ENCODE peak calls at places on chromosomes 13 and 19, in eight cellular contexts. O, X, G, P, E, A, W and N are unnamed samples.

GRCh38 chr13:34772206-34772605 is 169.9 kb upstream of the NBEA start:
- DNase-seq in A (no peak), X (no peak), P (no peak), E (no peak), O (no peak), W (no peak), G (no peak), N (no peak)

GRCh38 chr19:30799854-30800755 is 427.9 kb downstream of the ZNF536 start:
- DNase-seq in X (peak; percentile 83), W (no peak), G (peak; percentile 59), O (peak; percentile 75), P (peak; percentile 62), A (no peak), E (no peak), N (no peak)

GRCh38 chr13:92716749-92717148 is 509.9 kb upstream of the GPC6 start:
- DNase-seq in W (no peak), A (no peak), X (no peak), G (peak; percentile 39), P (no peak), O (no peak), E (peak; percentile 19), N (no peak)

GRCh38 chr19:33374406-33374703 is 846 bp downstream of the CEBPG start:
- DNase-seq in W (no peak), P (no peak), G (peak; percentile 65), A (no peak), E (peak; percentile 27), O (no peak), X (no peak), N (no peak)

GRCh38 chr19:2426661-2427322 is 594 bp downstream of the TIMM13 start:
- DNase-seq in A (no peak), P (peak; percentile 65), E (peak; percentile 14), O (peak; percentile 60), W (peak; percentile 40), G (peak; percentile 60), X (peak; percentile 39), N (no peak)

GRCh38 chr19:39474139-39474620 is 6.5 kb upstream of the TIMM50 start:
- DNase-seq in X (peak; percentile 89), W (peak; percentile 49), A (peak; percentile 70), G (peak; percentile 49), E (peak; percentile 22), O (peak; percentile 60), P (peak; percentile 74), N (peak; percentile 18)

GRCh38 chr13:36131215-36131930 is at the start of gene DCLK1:
- DNase-seq in E (no peak), X (no peak), O (peak; percentile 67), P (peak; percentile 60), G (peak; percentile 54), A (no peak), W (no peak), N (peak; percentile 37)

GRCh38 chr19:17394891-17395415 is 957 bp upstream of the CCDC194 start:
- DNase-seq in X (peak; percentile 48), P (no peak), E (peak; percentile 53), G (peak; percentile 74), A (peak; percentile 25), O (peak; percentile 56), W (no peak), N (peak; percentile 17)

GRCh38 chr13:20106751-20107150 is 54.1 kb downstream of the GJA3 start:
- DNase-seq in O (no peak), X (no peak), W (no peak), A (no peak), G (no peak), E (no peak), P (no peak), N (no peak)

GRCh38 chr13:51689597-51689996 is 105.3 kb downstream of the WDFY2 start:
- DNase-seq in W (no peak), E (no peak), G (no peak), X (no peak), O (no peak), P (no peak), A (no peak), N (no peak)

GRCh38 chr13:74570834-74571233 is 436.6 kb upstream of the KLF12 start:
- DNase-seq in P (no peak), A (no peak), O (no peak), G (peak; percentile 17), E (peak; percentile 43), X (no peak), W (no peak), N (no peak)

GRCh38 chr19:33290956-33291622 is 11.2 kb downstream of the CEBPA start:
- DNase-seq in A (no peak), X (peak; percentile 87), E (no peak), P (peak; percentile 83), O (no peak), G (peak; percentile 15), W (no peak), N (no peak)

GRCh38 chr13:106033634-106034033 is 501.8 kb downstream of the EFNB2 start:
- DNase-seq in P (peak; percentile 23), X (peak; percentile 3), A (no peak), O (no peak), G (peak; percentile 76), E (peak; percentile 59), W (no peak), N (no peak)

GRCh38 chr13:97631158-97631557 is 197.2 kb downstream of the RAP2A start:
- DNase-seq in O (no peak), X (no peak), W (no peak), P (no peak), G (no peak), A (no peak), E (no peak), N (no peak)

GRCh38 chr13:40624338-40624737 is 42.1 kb downstream of the FOXO1 start:
- DNase-seq in E (no peak), W (no peak), G (peak; percentile 43), O (no peak), P (no peak), X (no peak), A (no peak), N (no peak)

DNA sequence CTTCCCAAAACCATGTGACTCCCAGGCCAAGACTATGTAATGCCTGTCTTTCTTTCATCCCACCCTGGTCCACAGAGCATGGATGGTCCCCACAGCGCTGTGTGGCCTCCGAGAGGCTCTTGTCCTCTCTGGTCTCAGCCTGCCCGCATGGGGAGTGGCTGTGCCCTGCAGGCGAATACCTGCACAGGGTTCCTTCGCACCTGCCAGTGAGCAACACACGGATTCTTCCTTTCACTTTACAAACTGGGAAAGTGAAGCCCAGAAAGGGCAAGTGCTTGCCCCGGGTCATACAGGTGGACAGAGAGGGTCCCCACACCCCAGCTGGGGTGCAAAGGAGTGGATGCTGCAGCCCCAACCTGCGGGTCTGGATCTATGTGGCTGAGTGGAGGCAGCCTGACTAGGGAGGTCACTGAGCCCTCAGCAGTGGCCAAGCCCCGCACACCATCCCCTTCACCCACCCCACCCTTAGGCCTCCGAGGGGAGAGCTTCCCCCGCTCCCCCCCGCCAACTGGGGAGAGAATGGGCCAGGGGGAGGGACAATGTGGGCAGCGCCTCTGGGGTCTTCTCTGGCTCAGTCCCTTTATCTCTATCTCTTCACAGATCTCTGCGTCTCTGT is 747 bp upstream of the MARK4 start:
- DNase-seq in P (no peak), W (no peak), O (no peak), E (no peak), A (no peak), X (no peak), G (no peak), N (no peak)
- H3K27ac ChIP-seq in P (peak overlapping the region; percentile 66), W (peak overlapping the region; percentile 33), O (peak overlapping the region; percentile 51), E (peak overlapping the region; percentile 61), A (no peak overlapping the region), X (peak overlapping the region; percentile 84), G (no peak overlapping the region), N (peak overlapping the region; percentile 68)

DNA sequence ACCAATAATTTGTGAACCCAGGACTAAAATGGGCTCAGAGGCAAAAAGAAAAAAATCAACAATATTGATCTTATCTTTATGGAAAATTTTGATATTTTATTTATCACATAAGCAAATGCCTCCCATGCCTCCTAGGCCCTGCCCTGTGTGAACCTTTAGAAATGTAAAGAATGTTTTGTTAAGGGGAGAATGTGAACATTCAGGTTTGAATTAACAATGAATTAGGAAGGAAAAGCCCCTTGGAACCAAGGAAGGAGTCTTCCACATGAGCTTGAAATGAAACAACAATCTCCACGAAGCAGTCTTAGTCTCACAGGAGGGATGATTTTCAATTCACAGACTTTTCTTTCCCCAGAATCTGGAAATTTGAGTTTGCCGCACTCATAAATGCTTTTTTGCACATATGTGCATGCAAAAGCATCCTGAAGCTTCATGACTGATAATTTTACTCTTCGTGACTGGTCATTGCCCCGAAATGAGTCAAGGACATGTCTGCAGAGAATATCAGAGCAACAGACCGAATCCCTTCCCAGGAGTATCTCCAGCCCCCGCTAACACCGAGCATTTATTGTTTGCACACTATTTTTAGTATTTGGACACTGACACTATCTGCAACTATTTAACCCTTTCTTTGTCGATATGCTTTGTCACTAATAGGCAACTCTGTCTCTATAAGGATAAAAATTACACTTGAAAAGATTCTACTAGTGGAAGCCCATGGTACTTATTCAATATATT is 135.2 kb downstream of the DCT start:
- DNase-seq in E (peak; percentile 57), P (no peak), A (no peak), O (no peak), G (peak; percentile 69), W (no peak), X (no peak), N (no peak)
- H3K27ac ChIP-seq in E (no peak overlapping the region), P (peak overlapping the region; percentile 62), A (no peak overlapping the region), O (no peak overlapping the region), G (no peak overlapping the region), W (no peak overlapping the region), X (peak overlapping the region; percentile 36), N (no peak overlapping the region)

DNA sequence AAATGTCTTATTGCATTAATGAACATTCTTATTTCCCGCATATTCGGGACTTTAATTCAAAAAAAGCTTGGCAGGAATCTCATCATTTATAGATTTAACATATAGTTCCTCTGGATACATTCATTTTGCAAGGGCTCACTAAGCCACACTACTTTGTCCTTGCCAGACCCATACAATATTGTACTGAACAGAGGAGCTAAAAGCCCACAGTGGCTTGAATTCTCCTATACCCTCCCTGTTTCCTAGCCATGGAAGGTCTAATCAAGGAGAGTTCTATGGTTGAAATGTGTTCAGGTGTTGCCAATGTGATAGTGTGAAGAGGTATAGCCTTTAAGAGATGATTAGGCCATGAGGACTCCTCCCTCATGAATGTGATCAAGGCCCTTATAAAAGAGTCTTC is 298.9 kb downstream of the ENOX1 start:
- DNase-seq in E (no peak), G (no peak), O (no peak), W (no peak), A (no peak), P (no peak), X (no peak), N (no peak)
- H3K27ac ChIP-seq in E (no peak overlapping the region), G (no peak overlapping the region), O (no peak overlapping the region), W (no peak overlapping the region), A (no peak overlapping the region), P (no peak overlapping the region), X (no peak overlapping the region), N (no peak overlapping the region)

DNA sequence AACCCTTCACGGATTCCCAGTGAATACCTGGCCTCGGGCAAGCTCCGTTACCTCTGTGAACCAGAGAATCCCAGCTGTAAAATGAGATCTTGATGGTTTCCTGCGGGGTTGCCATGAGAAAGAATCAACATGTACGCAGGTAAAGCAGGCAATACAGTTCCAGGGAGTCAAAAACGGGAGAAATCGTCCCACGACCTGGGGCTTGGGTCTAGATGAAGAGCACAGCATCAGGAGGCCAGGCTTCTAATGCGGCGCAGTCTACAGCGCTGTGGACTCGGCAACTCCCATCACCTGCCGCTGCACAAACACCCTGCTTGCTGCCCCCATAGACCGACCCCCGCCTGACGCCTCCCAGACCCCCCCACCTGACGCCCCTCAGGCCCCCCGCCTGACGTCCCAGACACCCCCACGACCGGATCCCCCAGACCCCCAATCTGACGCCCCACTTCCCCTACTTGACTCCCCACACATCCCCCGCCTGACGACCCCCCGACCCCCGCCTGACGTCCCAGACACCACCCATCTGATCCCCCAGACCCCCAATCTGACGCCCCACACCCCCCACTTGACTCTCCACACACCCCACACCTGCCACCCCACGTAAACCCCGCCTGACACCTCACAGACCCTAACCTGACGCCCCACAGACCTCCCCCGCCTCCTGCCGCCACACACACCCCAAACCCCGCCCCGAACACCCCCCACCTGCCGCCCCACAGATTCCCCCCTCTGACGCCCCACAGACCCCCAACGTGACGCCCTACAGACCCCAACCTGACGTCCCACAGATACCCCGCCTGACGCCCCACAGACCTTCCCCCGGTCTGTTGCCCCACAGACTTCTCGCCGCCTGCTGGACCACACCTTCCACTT is 589 bp downstream of the LIG4 start:
- DNase-seq in O (peak; percentile 40), X (no peak), P (peak; percentile 45), W (no peak), G (peak; percentile 48), A (no peak), E (no peak), N (no peak)
- H3K27ac ChIP-seq in O (peak overlapping the region; percentile 8), X (peak overlapping the region; percentile 55), P (no peak overlapping the region), W (no peak overlapping the region), G (peak overlapping the region; percentile 31), A (no peak overlapping the region), E (no peak overlapping the region), N (peak overlapping the region; percentile 47)